ENCODE peak calls at places on chromosomes 6 and 20, in nine cellular contexts. Z, D, J, F, A, G, Y, B and K are unnamed samples.

GRCh38 chr6:158057213-158057987 is 75.7 kb downstream of the SYNJ2 start:
- DNase-seq in Z (no peak), D (no peak), J (peak), F (peak), A (peak), G (peak), Y (peak), B (peak), K (no peak)

GRCh38 chr6:125904871-125905270 is 51.7 kb upstream of the HINT3 start:
- DNase-seq in Z (peak), D (peak), J (peak), F (peak), A (peak), G (no peak), Y (peak), B (peak), K (no peak)

GRCh38 chr20:31713312-31714049 is 9.2 kb downstream of the BCL2L1 start:
- DNase-seq in Z (no peak), D (no peak), J (peak), F (peak), A (no peak), G (peak), Y (peak), B (peak), K (no peak)

GRCh38 chr6:168996106-168996505 is 257.5 kb downstream of the THBS2 start:
- DNase-seq in Z (no peak), D (no peak), J (no peak), F (no peak), A (no peak), G (no peak), Y (no peak), B (no peak), K (no peak)

GRCh38 chr6:13303668-13304017 is 24.7 kb downstream of the TBC1D7 start:
- DNase-seq in Z (no peak), D (no peak), J (peak), F (peak), A (no peak), G (peak), Y (no peak), B (no peak), K (no peak)

GRCh38 chr20:15547109-15547508 is 1026.1 kb downstream of the KIF16B start:
- DNase-seq in Z (no peak), D (no peak), J (no peak), F (peak), A (no peak), G (no peak), Y (no peak), B (no peak), K (no peak)

GRCh38 chr6:167856999-167857660 is 30.4 kb downstream of the AFDN start:
- DNase-seq in Z (no peak), D (no peak), J (peak), F (peak), A (no peak), G (peak), Y (no peak), B (no peak), K (no peak)

GRCh38 chr6:49336514-49337131 is 126.4 kb downstream of the MMUT start:
- DNase-seq in Z (no peak), D (no peak), J (peak), F (no peak), A (no peak), G (peak), Y (no peak), B (no peak), K (no peak)

GRCh38 chr6:41505084-41506049 is 40.8 kb upstream of the FOXP4 start:
- DNase-seq in Z (no peak), D (no peak), J (peak), F (no peak), A (no peak), G (peak), Y (peak), B (no peak), K (no peak)

GRCh38 chr6:107624050-107624449 is 134.1 kb downstream of the SOBP start:
- DNase-seq in Z (no peak), D (no peak), J (peak), F (no peak), A (no peak), G (no peak), Y (no peak), B (no peak), K (no peak)

GRCh38 chr6:35457907-35458306 is 5.8 kb downstream of the FANCE start:
- DNase-seq in Z (no peak), D (no peak), J (no peak), F (no peak), A (no peak), G (no peak), Y (no peak), B (no peak), K (no peak)

GRCh38 chr6:109093732-109094131 is 914 bp downstream of the SESN1 start:
- DNase-seq in Z (no peak), D (peak), J (peak), F (peak), A (no peak), G (no peak), Y (peak), B (no peak), K (no peak)

GRCh38 chr20:41692479-41693135 is 74.4 kb upstream of the CHD6 start:
- DNase-seq in Z (peak), D (peak), J (peak), F (no peak), A (peak), G (peak), Y (peak), B (peak), K (peak)